ENCODE peak calls at places on chromosome 20, in four cellular contexts. One of them, this sample, is unnamed.

GRCh38 chr20:62805711-62806382 is 1.2 kb downstream of the OGFR start:
- DNase-seq in H54: no peak
- DNase-seq in NCI-H1092: no peak
- DNase-seq in iris pigment epithelial cell: peak
- DNase-seq in this sample: no peak

GRCh38 chr20:59340186-59340885 is 39.9 kb downstream of the EDN3 start:
- DNase-seq in H54: no peak
- DNase-seq in NCI-H1092: no peak
- DNase-seq in iris pigment epithelial cell: no peak
- DNase-seq in this sample: no peak

GRCh38 chr20:51277961-51278360 is 255.1 kb upstream of the KCNG1 start:
- DNase-seq in H54: no peak
- DNase-seq in NCI-H1092: no peak
- DNase-seq in iris pigment epithelial cell: no peak
- DNase-seq in this sample: no peak

GRCh38 chr20:62617711-62618483 is 24.4 kb upstream of the SLCO4A1 start:
- DNase-seq in H54: peak
- DNase-seq in NCI-H1092: no peak
- DNase-seq in iris pigment epithelial cell: no peak
- DNase-seq in this sample: no peak

GRCh38 chr20:44208770-44209169 is 1.8 kb downstream of the OSER1 start:
- DNase-seq in H54: no peak
- DNase-seq in NCI-H1092: no peak
- DNase-seq in iris pigment epithelial cell: peak
- DNase-seq in this sample: no peak

GRCh38 chr20:63664143-63664851 is 6.2 kb downstream of the RTEL1 start:
- DNase-seq in H54: no peak
- DNase-seq in NCI-H1092: no peak
- DNase-seq in iris pigment epithelial cell: no peak
- DNase-seq in this sample: no peak

GRCh38 chr20:60529149-60529548 is 570.9 kb downstream of the CDH26 start:
- DNase-seq in H54: no peak
- DNase-seq in NCI-H1092: no peak
- DNase-seq in iris pigment epithelial cell: no peak
- DNase-seq in this sample: no peak

GRCh38 chr20:64038579-64039292 is 2.8 kb downstream of the C20orf204 start:
- DNase-seq in H54: peak
- DNase-seq in NCI-H1092: peak
- DNase-seq in iris pigment epithelial cell: peak
- DNase-seq in this sample: peak

GRCh38 chr20:58150772-58151171 is 77.7 kb downstream of the ANKRD60 start:
- DNase-seq in H54: no peak
- DNase-seq in NCI-H1092: peak
- DNase-seq in iris pigment epithelial cell: no peak
- DNase-seq in this sample: peak